ENCODE peak calls at places on chromosomes 6 and 20, in seven cellular contexts. One of them, this sample, is unnamed. For H3K4me1, the result is how much of the 10 kb centered on the place peaks cover.

GRCh38 chr6:28589234-28589951 is 63.7 kb downstream of the GPX5 start:
- DNase-seq in kidney: no peak
- DNase-seq in A549: peak
- DNase-seq in upper lobe of right lung: no peak
- DNase-seq in stomach: no peak
- DNase-seq in adrenal gland: peak
- DNase-seq in right atrium auricular region: no peak
- DNase-seq in this sample: no peak

GRCh38 chr6:142773324-142773723 is 171.7 kb downstream of the HIVEP2 start:
- DNase-seq in A549: no peak
- DNase-seq in kidney: no peak
- DNase-seq in adrenal gland: no peak
- DNase-seq in upper lobe of right lung: no peak
- DNase-seq in right atrium auricular region: no peak
- DNase-seq in stomach: no peak
- DNase-seq in this sample: no peak

GRCh38 chr6:159761135-159761872 is 541 bp upstream of the ACAT2 start:
- DNase-seq in kidney: peak
- DNase-seq in upper lobe of right lung: peak
- DNase-seq in A549: no peak
- DNase-seq in stomach: peak
- DNase-seq in adrenal gland: peak
- DNase-seq in right atrium auricular region: no peak
- DNase-seq in this sample: peak

GRCh38 chr6:97412511-97412910 is 129.5 kb upstream of the MMS22L start:
- DNase-seq in A549: no peak
- DNase-seq in kidney: no peak
- DNase-seq in stomach: no peak
- DNase-seq in right atrium auricular region: no peak
- DNase-seq in upper lobe of right lung: no peak
- DNase-seq in adrenal gland: no peak
- DNase-seq in this sample: no peak

GRCh38 chr20:12593342-12593741 is 415.4 kb upstream of the SPTLC3 start:
- DNase-seq in right atrium auricular region: no peak
- DNase-seq in adrenal gland: no peak
- DNase-seq in stomach: no peak
- DNase-seq in upper lobe of right lung: no peak
- DNase-seq in kidney: no peak
- DNase-seq in A549: no peak
- DNase-seq in this sample: no peak

GRCh38 chr6:1613631-1614447 is 4.1 kb downstream of the FOXC1 start:
- DNase-seq in kidney: peak
- DNase-seq in right atrium auricular region: no peak
- DNase-seq in adrenal gland: peak
- DNase-seq in A549: no peak
- DNase-seq in upper lobe of right lung: no peak
- DNase-seq in stomach: no peak
- DNase-seq in this sample: no peak

GRCh38 chr20:56091635-56092180 is 86.4 kb upstream of the CBLN4 start:
- DNase-seq in stomach: no peak
- DNase-seq in upper lobe of right lung: no peak
- DNase-seq in A549: no peak
- DNase-seq in kidney: no peak
- DNase-seq in adrenal gland: no peak
- DNase-seq in right atrium auricular region: no peak
- DNase-seq in this sample: no peak

GRCh38 chr20:49482621-49483017 is at the start of gene KCNB1:
- DNase-seq in kidney: peak
- DNase-seq in stomach: peak
- DNase-seq in adrenal gland: peak
- DNase-seq in upper lobe of right lung: peak
- DNase-seq in A549: peak
- DNase-seq in right atrium auricular region: no peak
- DNase-seq in this sample: peak

GRCh38 chr6:91715171-91715805 is 1128.4 kb upstream of the MAP3K7 start:
- DNase-seq in right atrium auricular region: no peak
- DNase-seq in adrenal gland: no peak
- DNase-seq in upper lobe of right lung: no peak
- DNase-seq in kidney: no peak
- DNase-seq in stomach: no peak
- DNase-seq in A549: no peak
- DNase-seq in this sample: no peak

GRCh38 chr6:33914519-33915120 is 110.8 kb upstream of the MLN start:
- DNase-seq in right atrium auricular region: no peak
- DNase-seq in upper lobe of right lung: no peak
- DNase-seq in A549: no peak
- DNase-seq in stomach: no peak
- DNase-seq in adrenal gland: no peak
- DNase-seq in kidney: peak
- DNase-seq in this sample: no peak

GRCh38 chr6:36120979-36121706 is 9.2 kb upstream of the MAPK13 start:
- DNase-seq in right atrium auricular region: peak
- DNase-seq in kidney: peak
- DNase-seq in upper lobe of right lung: peak
- DNase-seq in stomach: peak
- DNase-seq in A549: no peak
- DNase-seq in adrenal gland: peak
- DNase-seq in this sample: peak

GRCh38 chr6:125099211-125100017 is 54.2 kb upstream of the TPD52L1 start:
- DNase-seq in right atrium auricular region: no peak
- DNase-seq in A549: peak
- DNase-seq in adrenal gland: peak
- DNase-seq in upper lobe of right lung: peak
- DNase-seq in kidney: peak
- DNase-seq in stomach: peak
- DNase-seq in this sample: peak

GRCh38 chr6:35710241-35710847 is 21.6 kb upstream of the FKBP5 start:
- DNase-seq in upper lobe of right lung: no peak
- DNase-seq in adrenal gland: no peak
- DNase-seq in kidney: peak
- DNase-seq in A549: no peak
- DNase-seq in right atrium auricular region: no peak
- DNase-seq in stomach: peak
- DNase-seq in this sample: no peak

GRCh38 chr6:169337881-169338445 is 84.3 kb upstream of the THBS2 start:
- DNase-seq in A549: no peak
- DNase-seq in right atrium auricular region: no peak
- DNase-seq in stomach: no peak
- DNase-seq in adrenal gland: no peak
- DNase-seq in kidney: no peak
- DNase-seq in upper lobe of right lung: no peak
- DNase-seq in this sample: no peak

GRCh38 chr6:151705994-151706733 is 101.3 kb upstream of the ESR1 start:
- DNase-seq in right atrium auricular region: no peak
- DNase-seq in adrenal gland: no peak
- DNase-seq in stomach: no peak
- DNase-seq in A549: no peak
- DNase-seq in upper lobe of right lung: no peak
- DNase-seq in kidney: no peak
- DNase-seq in this sample: no peak

GRCh38 chr6:37618916-37619605 is 78.6 kb downstream of the MDGA1 start:
- DNase-seq in upper lobe of right lung: no peak
- DNase-seq in right atrium auricular region: no peak
- DNase-seq in kidney: no peak
- DNase-seq in stomach: no peak
- DNase-seq in A549: no peak
- DNase-seq in adrenal gland: no peak
- DNase-seq in this sample: no peak

GRCh38 chr20:33261465-33261864 is 21.5 kb upstream of the BPIFB1 start:
- DNase-seq in adrenal gland: no peak
- DNase-seq in stomach: no peak
- DNase-seq in upper lobe of right lung: no peak
- DNase-seq in right atrium auricular region: no peak
- DNase-seq in kidney: no peak
- DNase-seq in A549: no peak
- DNase-seq in this sample: no peak

GRCh38 chr6:133888931-133889556 is at the start of gene TCF21:
- DNase-seq in adrenal gland: no peak
- DNase-seq in kidney: peak
- DNase-seq in A549: no peak
- DNase-seq in upper lobe of right lung: no peak
- DNase-seq in right atrium auricular region: peak
- DNase-seq in stomach: peak
- DNase-seq in this sample: peak

GRCh38 chr6:169236988-169237387 is 16.7 kb downstream of the THBS2 start:
- DNase-seq in upper lobe of right lung: no peak
- DNase-seq in A549: no peak
- DNase-seq in kidney: peak
- DNase-seq in adrenal gland: no peak
- DNase-seq in stomach: no peak
- DNase-seq in right atrium auricular region: no peak
- DNase-seq in this sample: no peak

GRCh38 chr20:11316244-11316643 is 601.4 kb upstream of the BTBD3 start:
- DNase-seq in A549: no peak
- DNase-seq in adrenal gland: no peak
- DNase-seq in stomach: no peak
- DNase-seq in kidney: no peak
- DNase-seq in right atrium auricular region: no peak
- DNase-seq in upper lobe of right lung: no peak
- DNase-seq in this sample: no peak

GRCh38 chr6:108497883-108498282 is 62.8 kb upstream of the FOXO3 start:
- DNase-seq in kidney: no peak
- DNase-seq in right atrium auricular region: no peak
- DNase-seq in stomach: no peak
- DNase-seq in adrenal gland: peak
- DNase-seq in upper lobe of right lung: no peak
- DNase-seq in A549: peak
- DNase-seq in this sample: no peak

GRCh38 chr6:108489699-108490098 is 71.0 kb upstream of the FOXO3 start:
- DNase-seq in stomach: no peak
- DNase-seq in A549: no peak
- DNase-seq in adrenal gland: no peak
- DNase-seq in kidney: no peak
- DNase-seq in upper lobe of right lung: no peak
- DNase-seq in right atrium auricular region: no peak
- DNase-seq in this sample: no peak

GRCh38 chr6:108494434-108494833 is 66.3 kb upstream of the FOXO3 start:
- DNase-seq in A549: no peak
- DNase-seq in stomach: no peak
- DNase-seq in upper lobe of right lung: no peak
- DNase-seq in kidney: no peak
- DNase-seq in adrenal gland: no peak
- DNase-seq in right atrium auricular region: no peak
- DNase-seq in this sample: no peak

GRCh38 chr6:108492131-108492766 is 68.5 kb upstream of the FOXO3 start:
- DNase-seq in upper lobe of right lung: no peak
- DNase-seq in A549: peak
- DNase-seq in adrenal gland: peak
- DNase-seq in right atrium auricular region: no peak
- DNase-seq in kidney: no peak
- DNase-seq in stomach: no peak
- DNase-seq in this sample: no peak
- TF ChIP-seq CTCF in upper lobe of right lung: peak
- TF ChIP-seq CTCF in A549: peak
- TF ChIP-seq CTCF in adrenal gland: peak
- TF ChIP-seq CTCF in right atrium auricular region: no peak
- TF ChIP-seq CTCF in kidney: peak
- TF ChIP-seq CTCF in stomach: peak
- TF ChIP-seq CTCF in this sample: peak

GRCh38 chr6:106466211-106466610 is 105.7 kb downstream of the CRYBG1 start:
- DNase-seq in right atrium auricular region: no peak
- DNase-seq in upper lobe of right lung: no peak
- DNase-seq in kidney: no peak
- DNase-seq in A549: no peak
- DNase-seq in adrenal gland: no peak
- DNase-seq in stomach: no peak
- DNase-seq in this sample: no peak
- H3K4me1 ChIP-seq in right atrium auricular region: under half
- H3K4me1 ChIP-seq in upper lobe of right lung: under half
- H3K4me1 ChIP-seq in kidney: under half
- H3K4me1 ChIP-seq in A549: under half
- H3K4me1 ChIP-seq in adrenal gland: under half
- H3K4me1 ChIP-seq in stomach: under half
- H3K4me1 ChIP-seq in this sample: under half

GRCh38 chr6:108163267-108163643 is 2.6 kb upstream of the NR2E1 start:
- DNase-seq in kidney: no peak
- DNase-seq in upper lobe of right lung: no peak
- DNase-seq in A549: no peak
- DNase-seq in right atrium auricular region: no peak
- DNase-seq in stomach: no peak
- DNase-seq in adrenal gland: no peak
- DNase-seq in this sample: no peak
- TF ChIP-seq CTCF in kidney: no peak
- TF ChIP-seq CTCF in upper lobe of right lung: no peak
- TF ChIP-seq CTCF in A549: no peak
- TF ChIP-seq CTCF in right atrium auricular region: no peak
- TF ChIP-seq CTCF in stomach: no peak
- TF ChIP-seq CTCF in adrenal gland: no peak
- TF ChIP-seq CTCF in this sample: no peak

GRCh38 chr20:17315491-17316231 is 88.8 kb downstream of the PCSK2 start:
- DNase-seq in A549: no peak
- DNase-seq in right atrium auricular region: no peak
- DNase-seq in adrenal gland: no peak
- DNase-seq in upper lobe of right lung: no peak
- DNase-seq in stomach: no peak
- DNase-seq in kidney: no peak
- DNase-seq in this sample: no peak
- H3K4me1 ChIP-seq in A549: under half
- H3K4me1 ChIP-seq in right atrium auricular region: under half
- H3K4me1 ChIP-seq in adrenal gland: under half
- H3K4me1 ChIP-seq in upper lobe of right lung: under half
- H3K4me1 ChIP-seq in stomach: under half
- H3K4me1 ChIP-seq in kidney: under half
- H3K4me1 ChIP-seq in this sample: under half

GRCh38 chr6:30647039-30647801 is at the start of gene C6orf136:
- DNase-seq in A549: peak
- DNase-seq in right atrium auricular region: no peak
- DNase-seq in upper lobe of right lung: peak
- DNase-seq in adrenal gland: peak
- DNase-seq in stomach: peak
- DNase-seq in kidney: peak
- DNase-seq in this sample: peak
- TF ChIP-seq CTCF in A549: no peak
- TF ChIP-seq CTCF in right atrium auricular region: no peak
- TF ChIP-seq CTCF in upper lobe of right lung: no peak
- TF ChIP-seq CTCF in adrenal gland: no peak
- TF ChIP-seq CTCF in stomach: no peak
- TF ChIP-seq CTCF in kidney: no peak
- TF ChIP-seq CTCF in this sample: no peak

DNA sequence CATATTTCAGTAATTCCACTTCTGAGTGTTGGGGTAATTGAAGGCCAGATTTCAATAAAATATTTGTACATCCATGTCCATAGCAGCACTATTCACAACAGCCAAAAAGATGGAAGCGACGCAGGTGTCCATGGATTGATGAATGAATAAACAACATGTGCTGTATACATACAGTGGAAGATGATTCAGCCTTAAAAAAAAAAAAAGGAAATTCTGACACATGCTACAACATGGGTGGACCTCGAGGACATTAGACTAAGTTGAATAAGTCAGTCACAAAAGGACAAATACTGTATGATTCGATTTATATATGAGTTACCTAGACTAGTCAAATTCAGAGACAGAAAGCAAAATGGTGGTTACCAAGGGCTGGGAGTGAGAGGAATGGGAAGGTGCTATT is 57.2 kb downstream of the TRAM2 start:
- DNase-seq in upper lobe of right lung: no peak
- DNase-seq in stomach: no peak
- DNase-seq in kidney: no peak
- DNase-seq in A549: no peak
- DNase-seq in right atrium auricular region: no peak
- DNase-seq in adrenal gland: no peak
- DNase-seq in this sample: no peak
- H3K4me1 ChIP-seq in upper lobe of right lung: under half
- H3K4me1 ChIP-seq in stomach: half or more
- H3K4me1 ChIP-seq in kidney: under half
- H3K4me1 ChIP-seq in A549: half or more
- H3K4me1 ChIP-seq in right atrium auricular region: half or more
- H3K4me1 ChIP-seq in adrenal gland: under half
- H3K4me1 ChIP-seq in this sample: under half

GRCh38 chr20:17611290-17611539 is 41.3 kb downstream of the DSTN start:
- DNase-seq in upper lobe of right lung: no peak
- DNase-seq in kidney: no peak
- DNase-seq in A549: no peak
- DNase-seq in right atrium auricular region: no peak
- DNase-seq in adrenal gland: no peak
- DNase-seq in stomach: no peak
- DNase-seq in this sample: no peak
- TF ChIP-seq CTCF in upper lobe of right lung: no peak
- TF ChIP-seq CTCF in kidney: no peak
- TF ChIP-seq CTCF in A549: no peak
- TF ChIP-seq CTCF in right atrium auricular region: no peak
- TF ChIP-seq CTCF in adrenal gland: no peak
- TF ChIP-seq CTCF in stomach: no peak
- TF ChIP-seq CTCF in this sample: peak